ENCODE peak calls at places on chromosomes 5 and 9, in nine cellular contexts. One of them, this sample, is unnamed.

GRCh38 chr5:16992006-16992405 is 55.9 kb upstream of the MYO10 start:
- DNase-seq in activated T-cell treated with anti-CD3 and anti-CD28 coated beads for 24 hours: no peak
- DNase-seq in effector memory CD8-positive, alpha-beta T cell: no peak
- DNase-seq in skeletal muscle cell: peak; percentile 27
- DNase-seq in NCI-H1105: no peak
- DNase-seq in GM19239: no peak
- DNase-seq in glutamatergic neuron: no peak
- DNase-seq in pancreas: no peak
- DNase-seq in cardiac fibroblast: no peak
- DNase-seq in this sample: no peak

GRCh38 chr9:113588242-113588810 is 124.8 kb downstream of the RGS3 start:
- DNase-seq in activated T-cell treated with anti-CD3 and anti-CD28 coated beads for 24 hours: no peak
- DNase-seq in effector memory CD8-positive, alpha-beta T cell: no peak
- DNase-seq in skeletal muscle cell: no peak
- DNase-seq in NCI-H1105: no peak
- DNase-seq in GM19239: no peak
- DNase-seq in glutamatergic neuron: no peak
- DNase-seq in pancreas: no peak
- DNase-seq in cardiac fibroblast: no peak
- DNase-seq in this sample: no peak

GRCh38 chr9:120705174-120705573 is 9.1 kb downstream of the MEGF9 start:
- DNase-seq in activated T-cell treated with anti-CD3 and anti-CD28 coated beads for 24 hours: no peak
- DNase-seq in effector memory CD8-positive, alpha-beta T cell: no peak
- DNase-seq in skeletal muscle cell: no peak
- DNase-seq in NCI-H1105: no peak
- DNase-seq in GM19239: no peak
- DNase-seq in glutamatergic neuron: no peak
- DNase-seq in pancreas: no peak
- DNase-seq in cardiac fibroblast: no peak
- DNase-seq in this sample: no peak

GRCh38 chr5:77767301-77767700 is 8.8 kb downstream of the TBCA start:
- DNase-seq in activated T-cell treated with anti-CD3 and anti-CD28 coated beads for 24 hours: no peak
- DNase-seq in effector memory CD8-positive, alpha-beta T cell: no peak
- DNase-seq in skeletal muscle cell: no peak
- DNase-seq in NCI-H1105: no peak
- DNase-seq in GM19239: no peak
- DNase-seq in glutamatergic neuron: no peak
- DNase-seq in pancreas: no peak
- DNase-seq in cardiac fibroblast: no peak
- DNase-seq in this sample: no peak

GRCh38 chr5:165321912-165322311 is 1816.5 kb downstream of the MAT2B start:
- DNase-seq in activated T-cell treated with anti-CD3 and anti-CD28 coated beads for 24 hours: no peak
- DNase-seq in effector memory CD8-positive, alpha-beta T cell: no peak
- DNase-seq in skeletal muscle cell: peak; percentile 21
- DNase-seq in NCI-H1105: no peak
- DNase-seq in GM19239: no peak
- DNase-seq in glutamatergic neuron: no peak
- DNase-seq in pancreas: no peak
- DNase-seq in cardiac fibroblast: peak; percentile 50
- DNase-seq in this sample: no peak

GRCh38 chr9:108182950-108183381 is 672.8 kb downstream of the ACTL7B start:
- DNase-seq in activated T-cell treated with anti-CD3 and anti-CD28 coated beads for 24 hours: no peak
- DNase-seq in effector memory CD8-positive, alpha-beta T cell: no peak
- DNase-seq in skeletal muscle cell: no peak
- DNase-seq in NCI-H1105: no peak
- DNase-seq in GM19239: no peak
- DNase-seq in glutamatergic neuron: no peak
- DNase-seq in pancreas: no peak
- DNase-seq in cardiac fibroblast: peak; percentile 14
- DNase-seq in this sample: no peak

GRCh38 chr5:175572922-175573321 is 84.9 kb upstream of the HRH2 start:
- DNase-seq in activated T-cell treated with anti-CD3 and anti-CD28 coated beads for 24 hours: no peak
- DNase-seq in effector memory CD8-positive, alpha-beta T cell: no peak
- DNase-seq in skeletal muscle cell: no peak
- DNase-seq in NCI-H1105: no peak
- DNase-seq in GM19239: no peak
- DNase-seq in glutamatergic neuron: no peak
- DNase-seq in pancreas: no peak
- DNase-seq in cardiac fibroblast: peak; percentile 73
- DNase-seq in this sample: no peak

GRCh38 chr9:126150411-126151030 is 176.1 kb upstream of the MVB12B start:
- DNase-seq in activated T-cell treated with anti-CD3 and anti-CD28 coated beads for 24 hours: no peak
- DNase-seq in effector memory CD8-positive, alpha-beta T cell: no peak
- DNase-seq in skeletal muscle cell: no peak
- DNase-seq in NCI-H1105: no peak
- DNase-seq in GM19239: no peak
- DNase-seq in glutamatergic neuron: no peak
- DNase-seq in pancreas: no peak
- DNase-seq in cardiac fibroblast: no peak
- DNase-seq in this sample: peak; percentile 32

GRCh38 chr5:95901676-95902646 is 59.7 kb downstream of the ELL2 start:
- DNase-seq in activated T-cell treated with anti-CD3 and anti-CD28 coated beads for 24 hours: no peak
- DNase-seq in effector memory CD8-positive, alpha-beta T cell: no peak
- DNase-seq in skeletal muscle cell: peak; percentile 48
- DNase-seq in NCI-H1105: no peak
- DNase-seq in GM19239: no peak
- DNase-seq in glutamatergic neuron: no peak
- DNase-seq in pancreas: no peak
- DNase-seq in cardiac fibroblast: peak; percentile 34
- DNase-seq in this sample: no peak

GRCh38 chr9:72952914-72953313 is at the start of gene ALDH1A1:
- DNase-seq in activated T-cell treated with anti-CD3 and anti-CD28 coated beads for 24 hours: no peak
- DNase-seq in effector memory CD8-positive, alpha-beta T cell: no peak
- DNase-seq in skeletal muscle cell: no peak
- DNase-seq in NCI-H1105: peak; percentile 15
- DNase-seq in GM19239: no peak
- DNase-seq in glutamatergic neuron: no peak
- DNase-seq in pancreas: peak; percentile 66
- DNase-seq in cardiac fibroblast: no peak
- DNase-seq in this sample: no peak

GRCh38 chr9:38146844-38147243 is 77.8 kb upstream of the SHB start:
- DNase-seq in activated T-cell treated with anti-CD3 and anti-CD28 coated beads for 24 hours: no peak
- DNase-seq in effector memory CD8-positive, alpha-beta T cell: no peak
- DNase-seq in skeletal muscle cell: no peak
- DNase-seq in NCI-H1105: no peak
- DNase-seq in GM19239: no peak
- DNase-seq in glutamatergic neuron: no peak
- DNase-seq in pancreas: no peak
- DNase-seq in cardiac fibroblast: no peak
- DNase-seq in this sample: no peak